ENCODE peak calls at places on chromosomes 2 and 18, in seven cellular contexts. C is SK-N-SH, U is A549, Q is IMR-90, Z is K562, Y is HepG2, R is GM12878. N is an unnamed sample.

GRCh38 chr2:202494300-202494699 is 118.2 kb downstream of the BMPR2 start:
- DNase-seq in Z (no peak), R (no peak), Q (peak), Y (peak), U (peak), C (peak), N (no peak)

GRCh38 chr2:62382757-62383156 is 123.2 kb downstream of the TMEM17 start:
- DNase-seq in Y (no peak), U (no peak), Z (no peak), C (no peak), R (no peak), Q (peak), N (no peak)

GRCh38 chr2:185219981-185220380 is 518.6 kb upstream of the FSIP2 start:
- DNase-seq in Z (no peak), C (peak), Y (peak), Q (no peak), U (no peak), R (no peak), N (no peak)

GRCh38 chr2:190578158-190579057 is 43.9 kb upstream of the NEMP2 start:
- DNase-seq in U (peak), C (no peak), Z (peak), R (no peak), Q (no peak), Y (peak), N (no peak)

GRCh38 chr18:25136416-25137132 is 215.4 kb downstream of the ZNF521 start:
- DNase-seq in R (no peak), C (no peak), Z (no peak), Q (no peak), Y (no peak), U (no peak), N (no peak)

GRCh38 chr2:222960126-222960525 is 91.9 kb upstream of the KCNE4 start:
- DNase-seq in U (no peak), Z (no peak), C (no peak), R (peak), Q (peak), Y (no peak), N (no peak)

GRCh38 chr2:73532381-73532780 is 109.8 kb downstream of the NAT8 start:
- DNase-seq in Z (no peak), U (no peak), Q (no peak), C (no peak), R (no peak), Y (no peak), N (no peak)

GRCh38 chr2:174263989-174264388 is 15.7 kb upstream of the OLA1 start:
- DNase-seq in R (no peak), Q (peak), Z (no peak), U (peak), Y (peak), C (no peak), N (no peak)

GRCh38 chr2:53672881-53673522 is 94.6 kb upstream of the CHAC2 start:
- DNase-seq in C (no peak), R (no peak), Y (no peak), Z (no peak), U (no peak), Q (peak), N (no peak)

GRCh38 chr18:32906506-32907214 is 133.8 kb upstream of the KLHL14 start:
- DNase-seq in Y (no peak), U (no peak), C (no peak), R (no peak), Q (no peak), Z (no peak), N (no peak)

GRCh38 chr2:71612581-71613520 is 159.5 kb downstream of the DYSF start:
- DNase-seq in Z (no peak), Y (no peak), C (peak), R (no peak), U (no peak), Q (no peak), N (no peak)

GRCh38 chr2:46950314-46950713 is 34.7 kb upstream of the MCFD2 start:
- DNase-seq in Z (no peak), Y (no peak), Q (no peak), C (no peak), R (no peak), U (no peak), N (no peak)

GRCh38 chr2:54455584-54456525 is at the start of gene SPTBN1:
- DNase-seq in R (no peak), Y (peak), Q (peak), Z (peak), U (peak), C (peak), N (peak)

GRCh38 chr2:211901226-211901625 is 637.4 kb downstream of the ERBB4 start:
- DNase-seq in Z (no peak), Y (no peak), Q (no peak), R (no peak), C (no peak), U (no peak), N (no peak)

GRCh38 chr2:43605851-43606250 is 10.0 kb upstream of the THADA start:
- DNase-seq in Q (peak), U (no peak), Z (no peak), R (no peak), Y (no peak), C (no peak), N (no peak)

GRCh38 chr2:79776461-79777146 is 263.8 kb downstream of the CTNNA2 start:
- DNase-seq in Y (no peak), Z (no peak), R (no peak), C (no peak), U (no peak), Q (no peak), N (no peak)

GRCh38 chr2:226483745-226484619 is 315.6 kb downstream of the IRS1 start:
- DNase-seq in Z (no peak), Y (peak), R (no peak), Q (peak), U (peak), C (no peak), N (peak)

GRCh38 chr2:146989726-146990125 is 855.1 kb upstream of the ACVR2A start:
- DNase-seq in C (no peak), U (no peak), R (no peak), Z (no peak), Y (no peak), Q (no peak), N (no peak)

GRCh38 chr2:9508934-9509333 is 34.6 kb downstream of the IAH1 start:
- DNase-seq in C (no peak), Y (no peak), U (no peak), Z (no peak), Q (no peak), R (no peak), N (no peak)

GRCh38 chr2:199470672-199471442 is 13.1 kb upstream of the SATB2 start:
- DNase-seq in C (no peak), Z (no peak), Q (no peak), R (no peak), U (no peak), Y (no peak), N (no peak)

GRCh38 chr2:198054299-198054698 is 249.9 kb downstream of the PLCL1 start:
- DNase-seq in C (peak), Z (peak), U (peak), R (no peak), Y (peak), Q (peak), N (peak)

GRCh38 chr2:189751080-189751658 is 11.4 kb downstream of the OSGEPL1 start:
- DNase-seq in U (peak), Q (peak), Z (peak), Y (peak), C (peak), R (no peak), N (peak)

GRCh38 chr18:56380682-56381081 is 257.7 kb downstream of the TXNL1 start:
- DNase-seq in Z (no peak), C (no peak), R (no peak), Y (no peak), U (no peak), Q (no peak), N (no peak)

GRCh38 chr18:34697233-34697632 is 12.9 kb upstream of the DTNA start:
- DNase-seq in Y (peak), Q (no peak), R (no peak), U (no peak), Z (no peak), C (no peak), N (no peak)

GRCh38 chr18:26574958-26575864 is 26.9 kb upstream of the KCTD1 start:
- DNase-seq in C (peak), U (peak), Y (peak), Q (peak), R (no peak), Z (no peak), N (peak)

GRCh38 chr18:62521588-62521987 is 1.2 kb upstream of the ZCCHC2 start:
- DNase-seq in Q (no peak), U (no peak), Y (peak), R (no peak), C (no peak), Z (no peak), N (no peak)

GRCh38 chr2:191833356-191833755 is 13.5 kb downstream of the CAVIN2 start:
- DNase-seq in Z (no peak), Y (no peak), Q (no peak), U (no peak), C (no peak), R (no peak), N (no peak)

GRCh38 chr2:109609352-109610024 is 4.3 kb downstream of the SEPTIN10 start:
- DNase-seq in Q (peak), Y (no peak), U (peak), Z (no peak), C (no peak), R (no peak), N (no peak)

GRCh38 chr2:164589522-164589921 is 31.8 kb downstream of the GRB14 start:
- DNase-seq in U (no peak), Z (no peak), Q (no peak), C (no peak), R (no peak), Y (no peak), N (no peak)

GRCh38 chr18:57833441-57834101 is 30.5 kb upstream of the ATP8B1 start:
- DNase-seq in U (no peak), R (peak), Y (peak), C (no peak), Q (peak), Z (peak), N (no peak)

GRCh38 chr18:39057423-39058057 is 1491.9 kb upstream of the CELF4 start:
- DNase-seq in Z (no peak), C (no peak), U (no peak), Y (no peak), R (no peak), Q (peak), N (no peak)

GRCh38 chr2:53913721-53914120 is 54.0 kb upstream of the GPR75 start:
- DNase-seq in Y (no peak), Z (no peak), Q (peak), C (no peak), R (peak), U (no peak), N (no peak)

GRCh38 chr2:220446106-220446712 is 818.8 kb downstream of the SLC4A3 start:
- DNase-seq in Y (no peak), Z (no peak), U (no peak), C (no peak), Q (no peak), R (no peak), N (no peak)

GRCh38 chr2:215848679-215849078 is 164.7 kb downstream of the MREG start:
- DNase-seq in Z (no peak), U (no peak), Q (no peak), C (no peak), R (no peak), Y (no peak), N (no peak)

GRCh38 chr2:239267411-239267941 is 133.3 kb downstream of the HDAC4 start:
- DNase-seq in Q (peak), Z (peak), R (peak), Y (no peak), C (no peak), U (no peak), N (no peak)

GRCh38 chr2:27921880-27922589 is 31.5 kb downstream of the BABAM2 start:
- DNase-seq in R (no peak), Y (no peak), U (peak), C (no peak), Q (no peak), Z (no peak), N (no peak)

GRCh38 chr2:27921424-27921823 is 30.9 kb downstream of the BABAM2 start:
- DNase-seq in Z (no peak), Y (no peak), Q (no peak), U (no peak), C (no peak), R (no peak), N (no peak)

GRCh38 chr2:27916293-27917015 is 25.9 kb downstream of the BABAM2 start:
- DNase-seq in Q (no peak), R (no peak), Z (no peak), U (peak), C (no peak), Y (peak), N (no peak)

GRCh38 chr2:27922842-27923241 is 32.3 kb downstream of the BABAM2 start:
- DNase-seq in Z (no peak), Y (no peak), U (peak), C (no peak), Q (no peak), R (no peak), N (no peak)

DNA sequence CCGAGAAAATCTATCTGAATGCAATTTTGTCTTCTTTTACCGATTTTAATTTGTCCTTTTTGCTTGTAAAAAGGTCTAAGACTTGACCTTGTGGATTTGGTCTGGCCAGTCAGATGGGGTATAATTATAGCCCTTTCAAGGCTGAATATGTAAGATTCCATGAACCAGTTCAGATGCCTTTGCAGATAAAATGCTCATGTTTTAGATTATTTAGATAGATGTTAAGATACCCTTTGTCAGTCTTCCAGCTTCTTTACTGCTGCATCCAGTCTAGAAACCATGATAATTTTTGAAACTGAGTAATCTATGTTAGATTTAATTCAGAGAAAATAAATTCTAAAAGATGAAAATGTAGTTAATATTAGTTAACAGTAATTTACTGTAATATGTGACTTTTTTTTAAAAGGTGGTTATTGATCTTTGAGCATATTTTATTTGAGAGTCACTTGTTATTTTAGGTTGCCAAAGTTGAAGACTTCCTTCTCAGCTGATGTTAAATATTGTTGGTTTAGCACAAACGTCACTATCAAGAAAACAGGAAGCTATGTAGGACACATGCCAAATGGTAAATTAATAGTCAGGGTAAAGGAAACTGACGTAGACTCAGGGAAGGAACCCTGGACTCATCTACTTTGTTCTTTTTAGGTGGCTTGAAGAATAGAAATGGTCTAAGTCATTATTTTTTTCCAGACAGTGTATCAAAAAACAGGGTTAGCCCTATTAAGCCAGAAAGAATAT is 29.8 kb downstream of the BABAM2 start:
- DNase-seq in Q (peak), U (peak), Y (peak), C (no peak), R (no peak), Z (no peak), N (no peak)
- TF ChIP-seq RFX5 in Q (no peak), U (no peak), Y (no peak), C (no peak), R (no peak), Z (no peak), N (no peak)

GRCh38 chr2:232142049-232142448 is 180.5 kb downstream of the DIS3L2 start:
- DNase-seq in R (no peak), C (peak), Y (peak), U (peak), Z (peak), Q (peak), N (no peak)
- TF ChIP-seq RFX5 in R (no peak), C (no peak), Y (no peak), U (no peak), Z (no peak), Q (no peak), N (no peak)

GRCh38 chr18:44341759-44342158 is 338.9 kb upstream of the SETBP1 start:
- DNase-seq in Q (no peak), C (no peak), R (no peak), Y (no peak), Z (no peak), U (no peak), N (no peak)
- TF ChIP-seq RFX5 in Q (no peak), C (no peak), R (no peak), Y (no peak), Z (no peak), U (no peak), N (no peak)

GRCh38 chr2:240648650-240649275 is 23.5 kb downstream of the GPR35 start:
- DNase-seq in Y (no peak), Z (no peak), U (no peak), C (peak), R (no peak), Q (no peak), N (no peak)

GRCh38 chr2:240650254-240650965 is 25.1 kb downstream of the GPR35 start:
- DNase-seq in R (no peak), Y (no peak), Q (no peak), Z (no peak), C (no peak), U (no peak), N (peak)

GRCh38 chr2:240649331-240649730 is 24.1 kb downstream of the GPR35 start:
- DNase-seq in U (no peak), Z (no peak), R (no peak), Q (no peak), C (no peak), Y (no peak), N (no peak)

GRCh38 chr2:240648155-240648649 is 22.9 kb downstream of the GPR35 start:
- DNase-seq in R (no peak), C (no peak), Z (no peak), Q (no peak), U (no peak), Y (no peak), N (no peak)

DNA sequence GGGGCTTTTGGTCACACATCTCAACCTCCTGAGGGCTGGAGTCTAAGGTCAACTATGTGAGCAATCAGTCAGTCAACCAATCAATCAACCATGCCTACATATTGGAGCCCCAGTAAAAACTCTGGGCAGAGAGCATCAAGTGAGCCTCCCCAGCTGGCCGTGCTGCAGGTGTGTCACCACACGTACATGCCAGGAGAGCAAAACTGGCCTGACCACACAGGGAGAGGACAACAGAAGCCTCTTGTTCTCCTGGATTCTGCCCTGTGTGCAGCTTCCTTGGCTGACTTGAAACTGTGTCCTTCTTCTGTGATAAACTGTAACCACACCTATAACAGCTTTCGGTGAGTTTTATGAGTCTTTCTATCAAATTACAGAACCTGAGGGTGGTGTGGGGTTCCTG is 25.9 kb downstream of the GPR35 start:
- DNase-seq in Q (no peak), U (no peak), C (no peak), R (no peak), Z (no peak), Y (no peak), N (no peak)
- TF ChIP-seq RFX5 in Q (no peak), U (no peak), C (no peak), R (no peak), Z (no peak), Y (no peak), N (no peak)

DNA sequence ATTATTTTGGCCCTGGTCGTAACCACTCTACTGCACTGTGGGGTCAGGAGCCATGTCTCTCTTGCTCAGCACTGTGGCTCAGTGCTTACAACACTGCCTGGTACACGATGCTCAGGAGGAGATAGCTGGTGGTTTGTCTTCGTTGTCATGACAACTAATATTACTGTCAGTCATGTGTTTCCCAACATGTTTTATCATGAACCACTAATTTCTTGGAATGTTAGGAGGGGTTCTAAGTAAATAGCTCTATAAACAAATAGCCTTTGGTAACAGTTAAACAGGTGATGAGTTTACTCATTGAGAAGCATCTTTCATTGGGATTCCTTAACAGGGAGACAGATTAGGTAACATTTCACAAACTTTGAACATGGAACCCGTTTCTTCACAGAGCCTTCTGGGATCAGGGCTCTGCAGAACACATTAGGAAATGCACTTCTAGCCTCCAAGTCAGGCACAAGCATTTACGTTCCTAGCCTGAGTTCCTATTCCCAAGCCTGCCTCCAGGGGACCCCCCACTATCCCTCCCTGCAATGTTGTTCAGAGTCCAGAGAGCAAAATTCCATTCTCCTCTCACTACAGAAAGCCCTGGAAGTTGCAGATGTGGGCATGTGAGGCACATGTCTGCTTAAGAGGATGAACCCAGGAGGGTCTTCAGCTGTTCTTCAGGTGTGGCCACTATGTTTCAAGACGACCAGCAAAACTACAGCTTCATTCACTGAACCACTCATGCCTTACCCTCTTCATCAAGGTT is 6.4 kb upstream of the RBM44 start:
- DNase-seq in Z (no peak), C (no peak), Y (peak), U (peak), R (no peak), Q (peak), N (peak)
- TF ChIP-seq RFX5 in Z (no peak), C (no peak), Y (no peak), U (no peak), R (no peak), Q (no peak), N (no peak)

GRCh38 chr2:132608222-132608795 is 61.7 kb downstream of the LYPD1 start:
- DNase-seq in C (no peak), Z (no peak), Q (no peak), U (no peak), Y (no peak), R (no peak), N (no peak)
- TF ChIP-seq RFX5 in C (no peak), Z (no peak), Q (no peak), U (no peak), Y (no peak), R (no peak), N (no peak)

N was measured in H1.